ENCODE peak calls at places on chromosomes 7 and 10, in six cellular contexts. Q is A549, E is fibroblast of the aortic adventitia, U is kidney, L is heart left ventricle, R is AG09309. B is an unnamed sample.

GRCh38 chr7:15345216-15345615 is 216.6 kb downstream of the AGMO start:
- DNase-seq in Q (no peak), E (peak), U (no peak), L (no peak), R (no peak), B (no peak)

GRCh38 chr10:77328272-77328816 is 309.3 kb downstream of the KCNMA1 start:
- DNase-seq in Q (peak), E (peak), U (no peak), L (peak), R (no peak), B (no peak)

GRCh38 chr7:25820432-25821040 is 331.5 kb upstream of the NFE2L3 start:
- DNase-seq in Q (peak), E (peak), U (no peak), L (no peak), R (no peak), B (no peak)

GRCh38 chr7:105691029-105691691 is 109.9 kb upstream of the EFCAB10 start:
- DNase-seq in Q (no peak), E (peak), U (no peak), L (no peak), R (no peak), B (no peak)

GRCh38 chr7:116525913-116526857 is 1.3 kb downstream of the CAV1 start:
- DNase-seq in Q (peak), E (peak), U (peak), L (peak), R (peak), B (peak)

GRCh38 chr10:23779287-23779686 is 340.4 kb downstream of the OTUD1 start:
- DNase-seq in Q (no peak), E (no peak), U (no peak), L (no peak), R (no peak), B (no peak)

GRCh38 chr10:94012834-94013830 is 19.4 kb downstream of the PLCE1 start:
- DNase-seq in Q (no peak), E (peak), U (no peak), L (no peak), R (no peak), B (no peak)

GRCh38 chr10:86255405-86256251 is 111.0 kb downstream of the GRID1 start:
- DNase-seq in Q (no peak), E (no peak), U (no peak), L (no peak), R (no peak), B (peak)

GRCh38 chr7:17359610-17360009 is 61.2 kb downstream of the AHR start:
- DNase-seq in Q (no peak), E (no peak), U (no peak), L (no peak), R (no peak), B (no peak)

GRCh38 chr10:69316313-69317059 is 38.2 kb downstream of the HK1 start:
- DNase-seq in Q (no peak), E (peak), U (no peak), L (peak), R (no peak), B (no peak)

GRCh38 chr7:11623093-11623678 is 208.8 kb downstream of the THSD7A start:
- DNase-seq in Q (peak), E (no peak), U (no peak), L (no peak), R (no peak), B (no peak)

GRCh38 chr10:63115732-63116383 is 17.3 kb upstream of the NRBF2 start:
- DNase-seq in Q (peak), E (peak), U (peak), L (peak), R (peak), B (no peak)

GRCh38 chr7:100825760-100826545 is 1.4 kb downstream of the EPHB4 start:
- DNase-seq in Q (peak), E (peak), U (no peak), L (no peak), R (peak), B (no peak)

GRCh38 chr7:100825215-100825671 is 2.1 kb downstream of the EPHB4 start:
- DNase-seq in Q (no peak), E (peak), U (no peak), L (peak), R (no peak), B (no peak)

GRCh38 chr7:100827330-100828226 is at the start of gene EPHB4:
- DNase-seq in Q (peak), E (peak), U (peak), L (peak), R (no peak), B (peak)

GRCh38 chr7:100824499-100825214 is 2.7 kb downstream of the EPHB4 start:
- DNase-seq in Q (no peak), E (no peak), U (no peak), L (no peak), R (no peak), B (no peak)

DNA sequence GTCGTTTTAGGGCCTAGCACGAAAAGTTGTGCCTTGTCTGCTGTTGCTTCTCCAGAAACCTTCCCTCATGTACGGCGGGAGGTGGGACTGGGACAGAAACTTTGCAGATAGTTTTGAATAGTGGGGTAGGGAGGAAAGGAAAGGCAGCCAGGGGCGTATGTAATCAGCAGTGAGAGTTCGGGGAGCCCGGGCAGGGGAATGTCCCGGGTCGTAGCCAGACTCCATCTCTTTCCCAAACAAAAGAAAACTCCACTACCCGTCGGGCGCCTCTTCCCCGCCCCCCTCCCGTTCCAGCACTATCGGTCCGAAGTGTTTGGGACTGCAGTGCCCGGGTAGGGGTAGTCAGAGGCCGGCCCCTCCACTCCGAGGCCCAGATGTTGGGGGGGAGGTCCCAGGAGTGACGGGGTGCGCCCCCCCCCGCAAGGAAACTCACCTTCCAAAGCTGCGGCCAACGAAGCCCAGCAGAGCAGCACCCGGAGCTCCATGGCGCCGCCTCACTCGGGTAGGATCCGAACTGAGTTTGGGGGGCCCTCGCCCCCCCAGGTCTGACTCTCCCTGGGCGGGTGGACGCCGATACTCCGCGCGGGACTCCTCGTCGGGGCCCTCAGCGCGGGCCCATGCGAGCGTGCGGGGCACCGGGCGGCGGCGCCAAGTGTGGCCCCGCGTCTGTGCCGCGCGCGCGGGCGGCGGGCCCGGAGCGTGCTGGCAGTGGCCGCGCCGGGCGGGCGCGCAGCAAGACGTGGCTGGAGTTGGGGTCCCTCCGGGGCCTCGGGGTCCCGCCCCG is 585 bp downstream of the EPHB4 start:
- DNase-seq in Q (no peak), E (no peak), U (peak), L (no peak), R (no peak), B (no peak)
- TF ChIP-seq CTCF in Q (no peak), E (no peak), U (no peak), L (no peak), R (no peak), B (no peak)

GRCh38 chr10:34732926-34733325 is 82.2 kb downstream of the PARD3 start:
- DNase-seq in Q (peak), E (peak), U (no peak), L (no peak), R (no peak), B (no peak)
- TF ChIP-seq CTCF in Q (peak), E (peak), U (peak), L (no peak), R (peak), B (peak)

DNA sequence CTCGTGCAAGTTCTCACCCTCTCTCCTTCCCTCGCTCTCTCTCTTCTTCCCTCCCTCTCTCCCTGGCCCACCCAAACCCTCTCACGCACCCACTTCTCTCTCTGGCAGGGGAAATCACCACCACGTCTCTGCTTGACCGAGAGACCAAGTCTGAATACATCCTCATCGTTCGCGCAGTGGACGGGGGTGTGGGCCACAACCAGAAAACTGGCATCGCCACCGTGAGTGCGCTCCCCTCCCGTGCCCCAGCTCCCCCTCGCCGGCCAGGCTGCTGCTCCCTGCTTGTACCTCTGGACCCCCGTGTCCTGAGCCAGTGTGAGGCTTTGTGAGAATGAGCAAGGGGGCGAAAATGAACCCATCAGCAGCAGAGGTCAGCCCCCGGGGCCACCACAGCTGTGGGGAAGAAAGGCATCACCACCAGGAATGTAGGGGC is 25.5 kb downstream of the C10orf105 start:
- DNase-seq in Q (no peak), E (no peak), U (no peak), L (no peak), R (no peak), B (no peak)
- TF ChIP-seq CTCF in Q (no peak), E (no peak), U (no peak), L (no peak), R (no peak), B (no peak)

GRCh38 chr10:109411897-109412296 is 511.4 kb downstream of the XPNPEP1 start:
- DNase-seq in Q (peak), E (peak), U (no peak), L (no peak), R (no peak), B (no peak)
- TF ChIP-seq CTCF in Q (no peak), E (no peak), U (no peak), L (no peak), R (no peak), B (peak)

DNA sequence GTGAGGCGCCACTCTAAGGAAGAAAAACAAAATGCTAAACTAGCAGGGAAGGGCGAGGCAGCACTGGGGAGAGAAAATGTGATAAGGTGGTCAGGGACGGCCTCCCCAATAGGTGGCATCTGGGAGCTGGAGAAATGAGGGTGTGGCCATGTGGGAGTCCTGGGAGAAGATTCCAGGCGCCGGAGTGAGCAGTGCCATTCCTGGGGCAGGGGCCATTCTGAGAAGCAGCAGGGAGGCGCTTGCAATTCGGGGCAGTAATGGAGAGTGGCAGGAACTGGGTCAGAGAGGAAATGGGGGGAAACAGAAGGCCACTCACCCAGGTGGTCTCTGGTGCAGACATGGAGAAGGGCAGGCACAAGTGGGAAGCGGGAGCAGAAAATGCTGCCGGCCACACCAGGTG is 61.8 kb upstream of the LRRC18 start:
- DNase-seq in Q (peak), E (no peak), U (no peak), L (no peak), R (no peak), B (peak)
- TF ChIP-seq CTCF in Q (no peak), E (no peak), U (no peak), L (no peak), R (peak), B (no peak)

GRCh38 chr7:82234457-82235049 is 209.0 kb downstream of the CACNA2D1 start:
- DNase-seq in Q (peak), E (peak), U (no peak), L (no peak), R (peak), B (no peak)
- TF ChIP-seq CTCF in Q (peak), E (peak), U (peak), L (peak), R (peak), B (peak)

DNA sequence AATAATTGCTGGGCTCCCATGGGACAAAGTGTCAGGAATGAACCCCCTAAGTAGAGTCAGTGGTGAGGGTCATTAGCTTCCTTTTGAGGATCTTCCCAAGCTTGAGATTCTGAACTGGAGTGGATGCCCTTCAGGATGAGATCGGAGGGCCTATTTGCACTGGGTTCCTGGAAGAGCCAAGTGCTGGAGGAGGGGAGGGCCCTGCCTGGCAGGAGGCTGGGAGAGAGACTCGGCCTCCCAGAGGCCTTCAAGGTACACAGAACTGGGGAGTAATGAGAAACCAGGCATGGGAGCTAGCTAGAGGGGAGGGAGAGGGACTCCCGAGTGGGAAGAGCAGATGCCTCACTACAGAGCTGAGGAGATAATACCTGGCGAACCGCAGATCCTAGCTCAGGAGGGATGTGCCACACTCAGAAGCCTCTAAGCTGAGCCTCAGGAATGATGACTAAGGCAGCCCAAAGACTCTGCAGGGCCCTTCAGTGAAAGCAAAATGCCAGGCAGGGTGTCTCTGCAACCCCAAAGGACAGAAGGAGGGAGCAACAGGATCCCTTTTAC is 9.4 kb downstream of the PDAP1 start:
- DNase-seq in Q (no peak), E (no peak), U (no peak), L (no peak), R (no peak), B (no peak)
- TF ChIP-seq CTCF in Q (no peak), E (no peak), U (no peak), L (no peak), R (no peak), B (no peak)

GRCh38 chr7:51299391-51300133 is 17.0 kb downstream of the COBL start:
- DNase-seq in Q (no peak), E (no peak), U (peak), L (no peak), R (no peak), B (no peak)
- TF ChIP-seq CTCF in Q (no peak), E (no peak), U (no peak), L (no peak), R (no peak), B (peak)